ENCODE peak calls at places on chromosomes 2 and 18, in six cellular contexts. G is lower leg skin, K is neural progenitor cell, O is nephron progenitor cell, W is fibroblast of villous mesenchyme, C is endothelial cell. F is an unnamed sample.

GRCh38 chr2:23681356-23682140 is 245.4 kb downstream of the ATAD2B start:
- DNase-seq in G (no peak), C (no peak), O (no peak), W (no peak), K (no peak), F (no peak)

GRCh38 chr2:98634406-98635092 is 26.2 kb downstream of the UNC50 start:
- DNase-seq in O (peak; percentile 41), G (no peak), C (peak; percentile 48), K (peak; percentile 65), W (no peak), F (no peak)

GRCh38 chr2:72033636-72034035 is 114.0 kb downstream of the CYP26B1 start:
- DNase-seq in W (no peak), K (no peak), C (no peak), O (no peak), G (peak; percentile 86), F (no peak)

GRCh38 chr2:64453710-64454315 is at the start of gene LGALSL:
- DNase-seq in W (peak; percentile 34), K (peak; percentile 92), C (peak; percentile 79), O (no peak), G (peak; percentile 94), F (peak; percentile 53)

GRCh38 chr2:162928356-162928755 is 89.8 kb upstream of the KCNH7 start:
- DNase-seq in G (no peak), K (no peak), O (no peak), C (no peak), W (no peak), F (no peak)

GRCh38 chr2:189411860-189412259 is 29.4 kb upstream of the WDR75 start:
- DNase-seq in W (peak; percentile 98), K (no peak), G (no peak), C (no peak), O (no peak), F (no peak)

GRCh38 chr2:85536479-85536878 is 2.5 kb upstream of the MAT2A start:
- DNase-seq in O (no peak), C (no peak), K (no peak), G (no peak), W (peak; percentile 77), F (no peak)

GRCh38 chr2:172970660-172971059 is 105.0 kb upstream of the MAP3K20 start:
- DNase-seq in K (no peak), C (no peak), O (no peak), G (no peak), W (no peak), F (no peak)

GRCh38 chr18:49768051-49768391 is 45.3 kb downstream of the ACAA2 start:
- DNase-seq in W (peak; percentile 73), K (peak; percentile 80), O (peak; percentile 61), G (no peak), C (peak; percentile 61), F (peak; percentile 35)

GRCh38 chr2:152247337-152247695 is 71.8 kb upstream of the STAM2 start:
- DNase-seq in C (no peak), G (no peak), O (no peak), W (no peak), K (no peak), F (no peak)

GRCh38 chr2:202542142-202542541 is 92.6 kb upstream of the FAM117B start:
- DNase-seq in O (no peak), W (peak; percentile 62), G (no peak), C (no peak), K (no peak), F (no peak)

GRCh38 chr18:11411021-11411420 is 198.4 kb upstream of the SLC35G4 start:
- DNase-seq in G (no peak), C (no peak), O (no peak), W (no peak), K (no peak), F (no peak)

GRCh38 chr18:2780750-2781149 is 66.1 kb upstream of the EMILIN2 start:
- DNase-seq in O (no peak), G (no peak), C (no peak), K (no peak), W (no peak), F (no peak)

GRCh38 chr2:145007673-145008263 is 487.8 kb upstream of the ZEB2 start:
- DNase-seq in G (no peak), C (no peak), W (peak; percentile 50), O (no peak), K (no peak), F (no peak)

GRCh38 chr2:177275041-177275440 is 10.5 kb upstream of the NFE2L2 start:
- DNase-seq in K (no peak), C (no peak), G (no peak), O (no peak), W (peak; percentile 87), F (no peak)

GRCh38 chr2:167964650-167965404 is 282.6 kb downstream of the STK39 start:
- DNase-seq in K (peak; percentile 21), G (no peak), W (peak; percentile 30), O (no peak), C (no peak), F (no peak)

GRCh38 chr18:6595666-6596065 is 133.8 kb upstream of the ARHGAP28 start:
- DNase-seq in O (no peak), K (no peak), C (no peak), W (no peak), G (no peak), F (no peak)

GRCh38 chr2:17303054-17303453 is 215.2 kb downstream of the RAD51AP2 start:
- DNase-seq in G (no peak), W (peak; percentile 85), O (no peak), K (no peak), C (no peak), F (no peak)

GRCh38 chr2:25537526-25537925 is 135.9 kb downstream of the DTNB start:
- DNase-seq in C (no peak), K (no peak), W (no peak), O (no peak), G (no peak), F (no peak)

GRCh38 chr18:45839415-45840395 is 14.2 kb downstream of the SIGLEC15 start:
- DNase-seq in K (peak; percentile 50), C (peak; percentile 50), O (no peak), W (peak; percentile 76), G (no peak), F (no peak)

GRCh38 chr2:774436-774835 is 97.2 kb upstream of the TMEM18 start:
- DNase-seq in O (no peak), G (no peak), K (peak; percentile 71), C (no peak), W (no peak), F (no peak)

DNA sequence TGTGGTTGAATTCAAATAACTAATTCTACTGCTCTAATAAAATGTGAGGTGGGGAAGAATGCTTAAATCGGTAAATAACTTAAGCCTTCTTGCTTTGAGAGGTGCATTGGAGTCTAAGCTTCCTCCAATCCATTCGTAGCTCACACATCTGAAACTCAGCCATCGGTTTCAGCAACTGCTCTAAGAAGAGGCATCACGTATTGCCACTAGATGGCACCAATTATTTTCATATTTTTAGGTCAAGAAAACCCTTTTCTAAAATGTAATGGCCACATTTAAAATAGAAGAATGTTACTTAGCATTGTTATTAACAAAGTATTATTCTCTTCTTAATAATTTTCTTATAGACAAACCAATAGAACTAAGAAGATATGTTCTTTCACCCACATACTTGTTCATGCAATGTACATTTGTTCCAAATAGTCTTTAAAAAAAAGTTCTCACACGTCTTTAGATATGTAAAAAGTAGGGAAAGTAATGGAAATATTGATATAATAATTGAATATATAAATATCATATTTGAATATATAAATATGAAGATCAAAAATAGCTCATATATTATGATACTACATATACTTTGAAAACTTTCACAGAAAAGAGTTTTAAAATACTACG is 229.8 kb downstream of the CCDC178 start:
- DNase-seq in K (peak; percentile 65), W (peak; percentile 20), C (no peak), G (no peak), O (peak; percentile 15), F (no peak)
- TF ChIP-seq CTCF in K (peak; percentile 73), W (peak; percentile 54), C (peak; percentile 74), G (no peak), O (peak; percentile 75), F (peak; percentile 81)

GRCh38 chr2:157509755-157510154 is 65.9 kb upstream of the CYTIP start:
- DNase-seq in O (no peak), W (no peak), C (no peak), K (no peak), G (no peak), F (no peak)
- TF ChIP-seq CTCF in O (no peak), W (no peak), C (no peak), K (peak; percentile 17), G (no peak), F (no peak)

DNA sequence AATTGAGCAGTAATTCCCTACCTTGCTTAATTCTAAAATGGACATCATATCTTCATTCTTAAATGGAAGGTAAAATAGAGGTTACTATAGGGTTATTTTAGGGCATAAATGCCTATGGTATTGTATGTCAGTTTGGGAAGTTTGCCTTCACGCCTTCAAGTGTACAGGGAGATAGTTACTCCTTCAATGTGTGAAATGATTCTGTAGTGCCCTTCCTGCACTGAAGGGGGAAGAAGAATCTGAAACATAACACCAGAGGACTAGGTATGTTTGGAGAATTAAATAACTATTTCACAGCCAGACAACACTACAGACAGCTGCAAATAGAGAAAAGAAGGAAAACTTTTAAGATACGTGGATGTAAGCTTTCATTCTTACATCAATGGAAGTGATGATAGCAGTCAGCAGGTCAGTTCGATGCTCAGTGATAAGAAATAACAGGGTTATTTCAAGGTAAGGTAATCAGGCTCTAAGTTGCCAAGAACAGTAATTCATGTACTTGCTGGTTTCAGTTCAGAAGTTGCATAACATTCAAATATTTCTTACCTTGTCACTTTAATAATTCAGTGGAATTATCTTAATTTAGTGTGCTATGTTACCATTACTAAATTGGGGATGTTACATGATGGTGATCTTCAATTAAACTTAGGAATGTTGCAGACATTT is 4.0 kb downstream of the PKP4 start:
- DNase-seq in G (no peak), W (no peak), C (no peak), O (no peak), K (no peak), F (no peak)
- TF ChIP-seq CTCF in G (no peak), W (no peak), C (no peak), O (peak; percentile 29), K (no peak), F (peak; percentile 38)

GRCh38 chr2:28956415-28956826 is 24.7 kb upstream of the TOGARAM2 start:
- DNase-seq in G (no peak), O (peak; percentile 60), W (peak; percentile 41), K (peak; percentile 76), C (peak; percentile 66), F (peak; percentile 48)
- TF ChIP-seq CTCF in G (no peak), O (peak; percentile 25), W (peak; percentile 43), K (peak; percentile 50), C (no peak), F (peak; percentile 57)

GRCh38 chr2:161425966-161426365 is 9.9 kb downstream of the TBR1 start:
- DNase-seq in O (no peak), C (no peak), W (no peak), G (no peak), K (no peak), F (no peak)

GRCh38 chr2:161427413-161428239 is 11.5 kb downstream of the TBR1 start:
- DNase-seq in K (peak; percentile 44), C (no peak), O (peak; percentile 25), G (peak; percentile 83), W (no peak), F (peak; percentile 5)

GRCh38 chr2:161428240-161428587 is 12.1 kb downstream of the TBR1 start:
- DNase-seq in O (no peak), C (no peak), W (no peak), G (no peak), K (peak; percentile 67), F (no peak)

GRCh38 chr2:161426416-161426787 is 10.3 kb downstream of the TBR1 start:
- DNase-seq in W (no peak), O (peak; percentile 5), G (no peak), C (no peak), K (peak; percentile 34), F (no peak)

GRCh38 chr2:161426788-161427412 is 10.8 kb downstream of the TBR1 start:
- DNase-seq in O (peak; percentile 56), K (peak; percentile 54), G (peak; percentile 60), W (peak; percentile 24), C (peak; percentile 38), F (peak; percentile 52)
- TF ChIP-seq CTCF in O (peak; percentile 37), K (peak; percentile 61), G (no peak), W (peak; percentile 63), C (peak; percentile 41), F (peak; percentile 67)